ENCODE peak calls at places on chromosomes 11 and 22, in eight cellular contexts. A is SK-N-SH, Z is lower lobe of right lung, W is thoracic aorta, F is GM12865, E is AG09309, U is brain microvascular endothelial cell, Q is left ventricle myocardium inferior. V is an unnamed sample.

GRCh38 chr11:92594251-92594650 is 369.6 kb downstream of the FAT3 start:
- DNase-seq in A (no peak), U (no peak), Z (no peak), F (no peak), Q (no peak), W (no peak), E (no peak), V (no peak)

GRCh38 chr22:30287626-30288413 is 1.5 kb downstream of the CASTOR1 start:
- DNase-seq in W (no peak), U (peak; percentile 81), E (peak; percentile 83), A (peak; percentile 89), Z (peak; percentile 90), F (peak; percentile 91), Q (peak; percentile 88), V (no peak)

GRCh38 chr11:69301491-69302401 is 7.8 kb downstream of the MYEOV start:
- DNase-seq in Z (peak; percentile 80), U (peak; percentile 83), E (no peak), Q (no peak), F (no peak), W (no peak), A (peak; percentile 63), V (peak; percentile 88)

GRCh38 chr11:111362887-111363411 is 16.1 kb downstream of the POU2AF1 start:
- DNase-seq in F (peak; percentile 6), U (no peak), E (no peak), Q (no peak), W (no peak), Z (peak; percentile 83), A (no peak), V (no peak)

GRCh38 chr22:44338906-44339305 is 26.2 kb upstream of the SHISAL1 start:
- DNase-seq in E (no peak), Z (no peak), Q (no peak), A (no peak), W (no peak), U (no peak), F (no peak), V (no peak)

GRCh38 chr11:111727431-111727830 is 38.8 kb downstream of the PPP2R1B start:
- DNase-seq in U (no peak), F (no peak), Z (no peak), A (no peak), Q (no peak), W (no peak), E (no peak), V (no peak)

GRCh38 chr22:47071078-47071811 is 308.8 kb downstream of the TBC1D22A start:
- DNase-seq in U (no peak), F (no peak), E (no peak), W (no peak), A (no peak), Z (no peak), Q (no peak), V (no peak)

GRCh38 chr22:43739851-43740250 is 72.3 kb downstream of the EFCAB6 start:
- DNase-seq in Q (no peak), Z (no peak), F (no peak), U (no peak), A (no peak), E (no peak), W (no peak), V (no peak)

GRCh38 chr11:94602430-94603372 is 35.5 kb downstream of the PIWIL4 start:
- DNase-seq in F (peak; percentile 70), E (no peak), A (no peak), Z (peak; percentile 62), U (peak; percentile 89), Q (peak; percentile 40), W (no peak), V (peak; percentile 39)

GRCh38 chr11:122863704-122864326 is 18.7 kb upstream of the JHY start:
- DNase-seq in U (peak; percentile 64), Q (peak; percentile 32), A (peak; percentile 60), F (peak; percentile 52), Z (no peak), E (no peak), W (no peak), V (no peak)

GRCh38 chr11:12157241-12157661 is 46.9 kb downstream of the MICAL2 start:
- DNase-seq in Z (no peak), A (no peak), Q (no peak), F (no peak), E (peak; percentile 84), W (no peak), U (no peak), V (no peak)

GRCh38 chr11:106224172-106224571 is 146.7 kb downstream of the AASDHPPT start:
- DNase-seq in Z (no peak), W (no peak), U (no peak), E (no peak), F (no peak), Q (no peak), A (no peak), V (no peak)

GRCh38 chr11:119685073-119685746 is 43.8 kb downstream of the NECTIN1 start:
- DNase-seq in Q (no peak), W (no peak), E (no peak), Z (no peak), F (no peak), A (peak; percentile 88), U (no peak), V (no peak)

GRCh38 chr22:47604563-47604962 is 842.1 kb downstream of the TBC1D22A start:
- DNase-seq in A (no peak), E (no peak), U (no peak), F (no peak), W (no peak), Z (no peak), Q (no peak), V (no peak)

GRCh38 chr11:74647404-74647803 is 55.0 kb downstream of the POLD3 start:
- DNase-seq in U (no peak), Q (no peak), Z (no peak), E (no peak), A (no peak), F (no peak), W (no peak), V (no peak)

GRCh38 chr11:73717136-73717535 is 43.7 kb downstream of the RAB6A start:
- DNase-seq in W (no peak), A (no peak), E (no peak), Z (no peak), F (no peak), U (no peak), Q (no peak), V (no peak)

GRCh38 chr11:86108890-86109638 is 40.2 kb upstream of the PICALM start:
- DNase-seq in Q (no peak), U (no peak), A (no peak), F (no peak), E (no peak), Z (no peak), W (no peak), V (no peak)
- TF ChIP-seq CTCF in Q (no peak), U (no peak), A (no peak), F (no peak), E (no peak), Z (no peak), W (no peak), V (no peak)

DNA sequence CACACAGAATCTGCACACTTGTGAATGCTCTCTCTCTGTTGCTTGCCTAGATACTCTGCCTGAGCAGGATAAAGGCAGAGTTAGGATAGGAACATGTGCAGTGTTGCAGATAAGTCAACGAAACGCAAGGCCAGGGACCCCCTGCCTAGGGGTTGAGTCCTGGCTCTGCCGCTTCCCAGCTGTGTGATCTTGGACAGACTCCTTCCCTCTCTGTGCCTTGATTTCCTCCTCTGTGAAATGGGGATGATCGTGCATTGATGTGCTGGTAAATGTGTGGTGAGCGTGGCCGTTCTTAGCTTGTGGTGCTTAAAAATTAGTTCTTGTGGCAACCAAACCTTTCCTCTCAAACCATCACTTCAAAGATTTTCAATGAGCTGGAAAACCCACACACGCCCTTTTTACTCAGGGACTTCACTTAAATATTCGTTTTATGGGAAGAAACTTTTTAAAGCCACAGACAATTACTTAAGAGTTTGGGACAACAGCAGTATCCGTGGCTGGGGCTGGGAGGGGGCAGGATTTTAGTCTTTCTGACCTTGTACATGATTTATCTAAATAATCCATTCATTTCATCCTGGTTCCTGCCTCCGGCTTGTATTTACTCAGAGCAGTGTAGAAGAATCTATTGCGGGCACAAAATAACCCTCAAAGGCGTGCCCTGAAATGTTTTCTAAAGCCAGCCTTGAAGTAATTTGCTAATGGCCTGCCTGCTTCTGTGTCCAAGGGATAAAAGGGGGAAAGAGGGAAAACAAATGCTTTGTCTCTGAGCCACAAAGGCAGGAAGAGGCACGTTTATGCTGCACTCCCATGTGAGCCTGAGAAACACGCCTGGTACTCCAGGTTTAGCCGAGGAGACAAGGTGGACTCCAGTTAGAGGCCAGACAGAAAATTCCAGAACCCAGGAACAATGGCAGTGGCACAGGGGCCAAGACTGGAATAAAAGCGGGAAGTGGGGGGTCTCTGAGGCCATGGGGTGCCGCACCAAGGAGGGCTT is 85.0 kb upstream of the CRYBB3 start:
- DNase-seq in A (no peak), W (no peak), E (no peak), Q (no peak), F (no peak), U (no peak), Z (no peak), V (no peak)
- H3K4me3 ChIP-seq in A (no peak overlapping the region), W (no peak overlapping the region), E (no peak overlapping the region), Q (no peak overlapping the region), F (no peak overlapping the region), U (no peak overlapping the region), Z (peak overlapping the region; percentile 65), V (no peak overlapping the region)

GRCh38 chr11:41118521-41118920 is 340.9 kb downstream of the LRRC4C start:
- DNase-seq in E (no peak), W (no peak), Z (no peak), A (no peak), U (no peak), Q (no peak), F (no peak), V (no peak)

GRCh38 chr11:41115066-41115465 is 344.4 kb downstream of the LRRC4C start:
- DNase-seq in W (no peak), U (no peak), F (no peak), Z (no peak), E (no peak), A (no peak), Q (no peak), V (no peak)

GRCh38 chr11:41113160-41113559 is 346.3 kb downstream of the LRRC4C start:
- DNase-seq in Z (no peak), A (no peak), W (no peak), U (no peak), Q (no peak), F (no peak), E (no peak), V (no peak)

GRCh38 chr11:41119484-41119883 is 340.0 kb downstream of the LRRC4C start:
- DNase-seq in Q (no peak), W (no peak), Z (no peak), E (no peak), U (no peak), A (no peak), F (peak; percentile 40), V (no peak)

DNA sequence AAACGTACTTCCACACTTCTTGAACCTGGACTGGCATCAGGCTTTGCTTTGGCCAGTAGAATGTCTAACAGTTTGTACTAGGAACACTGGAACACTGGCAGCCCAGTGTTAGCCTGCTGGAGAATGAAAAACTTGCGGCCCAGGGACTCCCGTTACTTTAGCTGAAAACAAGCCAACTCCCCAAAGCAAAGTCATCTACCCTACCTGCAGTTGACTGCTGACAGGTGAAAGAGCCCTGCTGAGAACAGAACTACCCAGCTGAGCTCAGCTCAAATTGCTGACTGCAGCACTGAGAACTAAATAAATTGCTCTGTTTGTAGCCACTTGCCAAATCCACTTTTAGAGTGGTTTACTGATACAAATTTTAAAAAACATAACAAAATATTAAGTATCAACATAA is 342.5 kb downstream of the LRRC4C start:
- DNase-seq in Q (no peak), U (no peak), A (no peak), F (no peak), E (no peak), Z (no peak), W (no peak), V (no peak)
- TF ChIP-seq CTCF in Q (no peak), U (no peak), A (no peak), F (no peak), E (no peak), Z (no peak), W (no peak), V (no peak)

GRCh38 chr11:64303109-64304031 is 2.0 kb upstream of the ESRRA start:
- DNase-seq in Q (no peak), E (no peak), A (no peak), F (no peak), Z (no peak), U (no peak), W (no peak), V (no peak)
- H3K4me3 ChIP-seq in Q (peak overlapping the region; percentile 77), E (no peak overlapping the region), A (no peak overlapping the region), F (peak overlapping the region; percentile 64), Z (peak overlapping the region; percentile 75), U (no peak overlapping the region), W (no peak overlapping the region), V (no peak overlapping the region)